ENCODE peak calls at places on chromosomes 4 and X, in ten cellular contexts. L is mammary epithelial cell, Z is stomach, K is heart right ventricle, S is astrocyte, I is aorta, Q is gastrocnemius medialis, X is uterus, M is tibial artery, B is ascending aorta. U is an unnamed sample.

GRCh38 chr4:156330436-156331031 is 376.9 kb upstream of the CTSO start:
- DNase-seq in Q (no peak), K (no peak), B (no peak), M (no peak), X (no peak), Z (no peak), I (no peak), L (no peak), S (no peak), U (no peak)

GRCh38 chr4:73021634-73022033 is 47.9 kb downstream of the COX18 start:
- DNase-seq in S (peak; percentile 33), Z (no peak), X (no peak), L (peak; percentile 34), Q (no peak), I (no peak), K (no peak), M (no peak), B (no peak), U (no peak)

GRCh38 chr4:76526585-76526990 is 91.6 kb downstream of the SHROOM3 start:
- DNase-seq in I (no peak), B (no peak), X (no peak), S (peak; percentile 79), K (no peak), L (peak; percentile 76), M (no peak), Q (no peak), Z (peak; percentile 45), U (no peak)

GRCh38 chr4:126869967-126870366 is 762.8 kb upstream of the INTU start:
- DNase-seq in K (no peak), M (no peak), B (no peak), I (no peak), Q (no peak), L (peak; percentile 78), S (no peak), X (no peak), Z (no peak), U (no peak)

GRCh38 chr4:69875576-69875975 is 15.6 kb upstream of the SULT1E1 start:
- DNase-seq in Z (no peak), M (no peak), I (no peak), K (no peak), L (no peak), X (no peak), B (no peak), Q (no peak), S (no peak), U (no peak)

GRCh38 chr4:167802463-167803212 is 289.7 kb upstream of the ANXA10 start:
- DNase-seq in B (no peak), S (no peak), M (no peak), I (no peak), L (no peak), X (no peak), Z (no peak), Q (no peak), K (no peak), U (no peak)

GRCh38 chrX:10554612-10555270 is 65.6 kb downstream of the MID1 start:
- DNase-seq in K (no peak), B (no peak), L (no peak), Q (no peak), M (no peak), I (no peak), X (no peak), S (no peak), Z (no peak), U (no peak)

GRCh38 chr4:185902654-185903053 is 90.7 kb upstream of the SORBS2 start:
- DNase-seq in K (no peak), I (no peak), X (no peak), S (peak; percentile 18), M (no peak), Z (no peak), B (no peak), L (peak; percentile 5), Q (no peak), U (no peak)

GRCh38 chr4:74990276-74990675 is 57.4 kb downstream of the PARM1 start:
- DNase-seq in B (no peak), Q (no peak), K (no peak), X (no peak), L (no peak), S (no peak), I (no peak), M (no peak), Z (no peak), U (no peak)

GRCh38 chr4:9893329-9894108 is 112.1 kb downstream of the DRD5 start:
- DNase-seq in K (no peak), X (no peak), L (no peak), B (no peak), I (no peak), S (no peak), M (no peak), Q (no peak), Z (no peak), U (no peak)

GRCh38 chrX:13069771-13070410 is 25.5 kb upstream of the FAM9C start:
- DNase-seq in Z (no peak), X (no peak), Q (no peak), S (peak; percentile 46), M (no peak), I (no peak), L (no peak), B (no peak), K (no peak), U (no peak)
- H3K27me3 ChIP-seq in Z (no peaks in the 10 kb centered on the region), X (no peaks in the 10 kb centered on the region), Q (peaks cover 5% of the 10 kb centered on the region), S (no peaks in the 10 kb centered on the region), M (no peaks in the 10 kb centered on the region), I (no peaks in the 10 kb centered on the region), L (no peaks in the 10 kb centered on the region), B (no peaks in the 10 kb centered on the region), K (no peaks in the 10 kb centered on the region), U (no peaks in the 10 kb centered on the region)

GRCh38 chr4:165972747-165973146 is 99.7 kb downstream of the TLL1 start:
- DNase-seq in B (no peak), L (peak; percentile 89), X (no peak), Q (no peak), I (no peak), M (no peak), S (peak; percentile 20), K (no peak), Z (no peak), U (no peak)
- H3K4me1 ChIP-seq in B (no peaks in the 10 kb centered on the region), L (peaks cover 51% of the 10 kb centered on the region), X (no peaks in the 10 kb centered on the region), Q (no peaks in the 10 kb centered on the region), I (no peaks in the 10 kb centered on the region), M (no peaks in the 10 kb centered on the region), S (no peaks in the 10 kb centered on the region), K (no peaks in the 10 kb centered on the region), Z (no peaks in the 10 kb centered on the region), U (no peaks in the 10 kb centered on the region)

GRCh38 chrX:45801554-45801953 is 600.9 kb upstream of the DIPK2B start:
- DNase-seq in S (no peak), I (no peak), L (peak; percentile 50), Z (no peak), Q (no peak), X (no peak), B (no peak), K (no peak), M (no peak), U (no peak)
- H3K4me3 ChIP-seq in S (peak overlapping the region; percentile 40), I (no peak overlapping the region), L (no peak overlapping the region), Z (no peak overlapping the region), Q (no peak overlapping the region), X (no peak overlapping the region), B (no peak overlapping the region), K (no peak overlapping the region), M (no peak overlapping the region), U (peak overlapping the region; percentile 10)

DNA sequence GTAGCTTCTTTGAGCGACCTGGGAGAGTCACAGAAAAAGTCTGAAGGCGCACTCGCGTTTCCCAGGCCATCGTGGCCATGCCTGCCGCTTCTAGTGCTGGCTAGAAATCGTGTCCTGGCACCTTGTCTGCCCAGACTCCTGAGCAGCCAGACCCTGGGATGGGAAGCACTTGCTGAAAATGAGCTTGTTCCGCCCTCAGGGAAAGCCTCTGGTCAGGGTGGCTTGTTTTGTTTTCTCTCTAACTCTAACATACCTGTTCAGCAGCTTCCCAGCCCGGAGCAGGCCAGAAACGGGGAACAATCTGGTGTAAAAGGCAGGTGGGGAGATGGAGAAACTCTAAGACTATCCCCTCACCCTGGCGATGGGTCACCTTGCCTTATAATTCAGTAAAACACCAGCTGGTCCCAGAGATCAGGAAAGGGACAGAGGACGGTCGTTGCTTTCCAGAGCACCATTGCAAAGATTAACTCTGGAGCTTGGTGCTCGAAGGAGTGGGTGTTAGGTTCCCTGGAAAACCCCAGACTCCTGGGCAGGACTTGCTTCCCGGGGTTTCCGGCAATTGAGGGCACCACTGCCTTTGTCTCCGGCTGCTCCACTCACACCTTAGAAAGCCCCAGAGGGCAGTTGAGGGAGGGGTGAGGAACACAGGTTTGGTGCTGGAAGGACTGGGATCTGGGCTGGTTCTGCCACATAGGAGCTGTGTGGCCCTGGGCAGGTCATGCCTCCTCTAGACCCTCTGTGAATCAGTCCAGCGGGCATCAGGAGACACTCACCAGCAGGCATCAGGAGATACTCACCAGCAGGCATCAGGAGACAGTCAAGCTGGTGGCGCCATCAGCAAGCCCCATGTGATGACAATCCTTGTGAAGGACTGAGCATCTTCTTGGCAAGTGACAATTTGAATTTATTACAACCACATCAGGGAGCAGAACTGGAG is 4.5 kb upstream of the SH3TC1 start:
- DNase-seq in I (no peak), S (no peak), Z (no peak), M (no peak), K (no peak), B (no peak), X (no peak), Q (no peak), L (no peak), U (no peak)
- H3K27me3 ChIP-seq in I (no peaks in the 10 kb centered on the region), S (peaks cover 6% of the 10 kb centered on the region), Z (no peaks in the 10 kb centered on the region), M (no peaks in the 10 kb centered on the region), K (no peaks in the 10 kb centered on the region), B (no peaks in the 10 kb centered on the region), X (no peaks in the 10 kb centered on the region), Q (no peaks in the 10 kb centered on the region), L (no peaks in the 10 kb centered on the region), U (no peaks in the 10 kb centered on the region)

GRCh38 chr4:184899261-184900134 is 73.7 kb upstream of the ACSL1 start:
- DNase-seq in L (peak; percentile 73), I (peak; percentile 61), M (no peak), B (no peak), Z (peak; percentile 68), Q (no peak), S (no peak), K (no peak), X (no peak), U (no peak)
- H3K4me1 ChIP-seq in L (peaks cover 18% of the 10 kb centered on the region), I (no peaks in the 10 kb centered on the region), M (no peaks in the 10 kb centered on the region), B (no peaks in the 10 kb centered on the region), Z (peaks cover 7% of the 10 kb centered on the region), Q (peaks cover 18% of the 10 kb centered on the region), S (no peaks in the 10 kb centered on the region), K (peaks cover 8% of the 10 kb centered on the region), X (no peaks in the 10 kb centered on the region), U (no peaks in the 10 kb centered on the region)

GRCh38 chr4:118835896-118836762 is at the start of gene SEC24D:
- DNase-seq in K (peak; percentile 92), X (peak; percentile 92), I (peak; percentile 94), S (peak; percentile 65), Q (peak; percentile 71), Z (peak; percentile 91), L (peak; percentile 81), B (no peak), M (peak; percentile 85), U (peak; percentile 91)

GRCh38 chr4:118834960-118835895 is 698 bp downstream of the SEC24D start:
- DNase-seq in M (peak; percentile 77), S (peak; percentile 94), L (peak; percentile 90), K (peak; percentile 33), Q (peak; percentile 51), B (peak; percentile 35), I (peak; percentile 83), Z (peak; percentile 68), X (peak; percentile 62), U (peak; percentile 75)

GRCh38 chr4:118833192-118833820 is 2.6 kb downstream of the SEC24D start:
- DNase-seq in I (no peak), Q (no peak), Z (no peak), L (no peak), S (no peak), B (no peak), K (no peak), X (no peak), M (no peak), U (no peak)

GRCh38 chr4:118836763-118837507 is 1.0 kb upstream of the SEC24D start:
- DNase-seq in Z (no peak), M (no peak), S (no peak), I (no peak), B (no peak), X (no peak), Q (no peak), K (no peak), L (no peak), U (no peak)

GRCh38 chr4:118834070-118834469 is 1.9 kb downstream of the SEC24D start:
- DNase-seq in S (peak; percentile 30), X (no peak), Q (no peak), I (no peak), Z (no peak), B (no peak), L (no peak), K (no peak), M (no peak), U (no peak)
- H3K4me3 ChIP-seq in S (peak overlapping the region; percentile 88), X (peak overlapping the region; percentile 66), Q (no peak overlapping the region), I (no peak overlapping the region), Z (no peak overlapping the region), B (peak overlapping the region; percentile 98), L (peak overlapping the region; percentile 75), K (no peak overlapping the region), M (no peak overlapping the region), U (no peak overlapping the region)